ENCODE peak calls at places on chromosomes 16 and 17, in four cellular contexts. S, O, X and B are unnamed samples. For H3K4me1 and H3K36me3, the result is how much of the 10 kb centered on the place peaks cover.

GRCh38 chr16:64308721-64309120 is 813.1 kb downstream of the CDH11 start:
- DNase-seq in S (no peak), O (no peak), X (no peak), B (no peak)

GRCh38 chr16:27922433-27922832 is 141.1 kb downstream of the GSG1L start:
- DNase-seq in S (no peak), O (no peak), X (no peak), B (no peak)

GRCh38 chr17:48348352-48348751 is 81.7 kb downstream of the SKAP1 start:
- DNase-seq in S (no peak), O (no peak), X (no peak), B (no peak)

GRCh38 chr16:69195371-69196029 is 8.5 kb downstream of the SNTB2 start:
- DNase-seq in S (no peak), O (no peak), X (no peak), B (no peak)

GRCh38 chr17:4003501-4004421 is 39.5 kb upstream of the ATP2A3 start:
- DNase-seq in S (no peak), O (no peak), X (no peak), B (no peak)

GRCh38 chr16:88775825-88776224 is 9.2 kb downstream of the PIEZO1 start:
- DNase-seq in S (no peak), O (no peak), X (no peak), B (no peak)

GRCh38 chr17:54177606-54178308 is 355.0 kb downstream of the KIF2B start:
- DNase-seq in S (no peak), O (no peak), X (no peak), B (no peak)

GRCh38 chr16:88058136-88058535 is 106.9 kb downstream of the BANP start:
- DNase-seq in S (no peak), O (no peak), X (peak), B (no peak)

GRCh38 chr16:4556580-4556979 is 440 bp downstream of the C16orf96 start:
- DNase-seq in S (no peak), O (no peak), X (no peak), B (no peak)

GRCh38 chr17:2232244-2232638 is 71.3 kb downstream of the SMG6 start:
- DNase-seq in S (no peak), O (peak), X (no peak), B (no peak)

GRCh38 chr17:41711669-41712400 is at the start of gene GAST:
- DNase-seq in S (no peak), O (no peak), X (no peak), B (no peak)

GRCh38 chr17:69342896-69343644 is 16.1 kb upstream of the ABCA5 start:
- DNase-seq in S (no peak), O (no peak), X (no peak), B (no peak)

GRCh38 chr17:50102164-50102991 is 7.2 kb downstream of the PDK2 start:
- DNase-seq in S (no peak), O (no peak), X (no peak), B (no peak)

GRCh38 chr16:87303431-87303930 is 13.7 kb downstream of the C16orf95 start:
- DNase-seq in S (no peak), O (peak), X (no peak), B (no peak)

GRCh38 chr17:38560503-38561318 is 45.0 kb downstream of the SRCIN1 start:
- DNase-seq in S (no peak), O (peak), X (no peak), B (no peak)

GRCh38 chr17:9016941-9017552 is 4.3 kb upstream of the NTN1 start:
- DNase-seq in S (no peak), O (no peak), X (no peak), B (no peak)

GRCh38 chr16:47139561-47140185 is 4.1 kb downstream of the NETO2 start:
- DNase-seq in S (no peak), O (peak), X (no peak), B (no peak)

GRCh38 chr17:1200440-1200839 is 20.7 kb upstream of the ABR start:
- DNase-seq in S (no peak), O (no peak), X (no peak), B (no peak)

GRCh38 chr16:50202926-50203624 is 50.0 kb downstream of the TENT4B start:
- DNase-seq in S (no peak), O (peak), X (no peak), B (no peak)

GRCh38 chr17:12089809-12090384 is 69.2 kb downstream of the MAP2K4 start:
- DNase-seq in S (no peak), O (peak), X (no peak), B (no peak)

GRCh38 chr17:77959216-77959925 is 868 bp downstream of the TNRC6C start:
- DNase-seq in S (peak), O (peak), X (no peak), B (peak)

GRCh38 chr17:40480501-40481003 is 20.9 kb downstream of the TNS4 start:
- DNase-seq in S (no peak), O (no peak), X (no peak), B (peak)

GRCh38 chr16:86189934-86190333 is 291.0 kb downstream of the IRF8 start:
- DNase-seq in S (no peak), O (no peak), X (no peak), B (no peak)

GRCh38 chr16:86181526-86181925 is 282.6 kb downstream of the IRF8 start:
- DNase-seq in S (no peak), O (no peak), X (no peak), B (no peak)

GRCh38 chr16:86185089-86185488 is 286.1 kb downstream of the IRF8 start:
- DNase-seq in S (no peak), O (no peak), X (no peak), B (no peak)

GRCh38 chr16:86191663-86192062 is 292.7 kb downstream of the IRF8 start:
- DNase-seq in S (no peak), O (no peak), X (no peak), B (no peak)

DNA sequence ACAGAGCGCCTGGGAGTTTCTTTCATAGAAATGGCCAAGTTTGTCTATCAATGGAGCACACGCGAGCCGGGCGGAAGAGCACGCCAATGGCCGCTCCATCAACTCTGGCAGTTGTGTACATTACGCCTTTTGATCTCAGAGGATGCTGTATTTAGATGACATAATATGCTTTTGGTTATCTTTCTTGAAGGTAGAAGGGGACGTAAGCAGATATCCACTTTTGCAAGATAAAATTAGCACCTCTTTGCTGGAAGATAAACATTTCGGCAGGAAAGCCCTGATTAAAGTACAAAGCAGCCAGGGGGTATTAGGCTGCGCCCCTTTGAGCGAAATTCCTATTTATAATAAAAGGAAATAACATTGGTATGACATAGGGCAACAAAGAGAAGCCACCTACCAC is 287.4 kb downstream of the IRF8 start:
- DNase-seq in S (no peak), O (no peak), X (no peak), B (no peak)
- H3K4me1 ChIP-seq in S (under half), O (under half), X (under half), B (under half)

GRCh38 chr17:81159611-81160265 is 5.6 kb upstream of the PVALEF start:
- DNase-seq in S (no peak), O (no peak), X (no peak), B (no peak)
- H3K4me3 ChIP-seq in S (peak), O (no peak), X (no peak), B (no peak)

GRCh38 chr17:30174556-30174955 is 57.9 kb downstream of the NSRP1 start:
- DNase-seq in S (no peak), O (no peak), X (no peak), B (no peak)
- H3K36me3 ChIP-seq in S (under half), O (under half), X (half or more), B (under half)

DNA sequence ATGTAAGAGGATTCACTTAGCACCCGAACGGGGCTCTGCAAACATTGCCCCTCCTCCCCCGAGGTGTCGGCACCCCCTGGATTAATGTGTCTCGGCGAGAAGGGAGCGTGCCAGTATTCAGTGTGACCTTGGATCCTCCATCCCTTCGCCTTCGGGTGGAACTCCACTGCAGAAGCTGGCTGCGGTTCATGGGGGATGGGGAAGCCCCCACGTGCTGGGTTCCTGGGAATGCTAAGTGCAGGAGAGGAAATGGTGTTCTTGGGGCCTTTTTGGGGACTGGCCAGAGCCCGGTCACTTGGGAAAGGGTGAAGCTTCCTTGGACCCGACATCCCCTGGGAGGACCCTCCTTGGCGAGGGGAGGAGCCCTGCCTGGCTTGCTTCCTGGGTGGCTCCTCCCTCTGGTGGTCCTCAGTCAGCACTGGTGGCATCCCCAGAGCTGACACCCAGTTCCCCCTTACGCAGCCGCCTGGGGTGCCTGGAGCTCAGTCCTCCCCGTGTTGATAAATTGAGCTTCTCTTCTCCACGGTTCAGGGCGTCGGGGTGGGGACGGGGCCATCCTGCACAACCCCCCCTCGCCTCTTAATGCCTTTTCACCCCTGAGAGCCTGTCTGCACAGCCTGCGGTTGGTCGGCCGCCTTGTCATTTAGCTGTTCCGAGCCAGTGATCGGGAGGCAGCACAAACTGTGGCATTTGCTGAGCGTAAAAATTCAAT is 30.8 kb upstream of the GSE1 start:
- DNase-seq in S (no peak), O (no peak), X (no peak), B (no peak)
- H3K4me1 ChIP-seq in S (under half), O (under half), X (under half), B (under half)

GRCh38 chr17:18859256-18859655 is 1.3 kb downstream of the PRPSAP2 start:
- DNase-seq in S (no peak), O (peak), X (no peak), B (no peak)
- H3K4me3 ChIP-seq in S (no peak), O (no peak), X (peak), B (no peak)

DNA sequence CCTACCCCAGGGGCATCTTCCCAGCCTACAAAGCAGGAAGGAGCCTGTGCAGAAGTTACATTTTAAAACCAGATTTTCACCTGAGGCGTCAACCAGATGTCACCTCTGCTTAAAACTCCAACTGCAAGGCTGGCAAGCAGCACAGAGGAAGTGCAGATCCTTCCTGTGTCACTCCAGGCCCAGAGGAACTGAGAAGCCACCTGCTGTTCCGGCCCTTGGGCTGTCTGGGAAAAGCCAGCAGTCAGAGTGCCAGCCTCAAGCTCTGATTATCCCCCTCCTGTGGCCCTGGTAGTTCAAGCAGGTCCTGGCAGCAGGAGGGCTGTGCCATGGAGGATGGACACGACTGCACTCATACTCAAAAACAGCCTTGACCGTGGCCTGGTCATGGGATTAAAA is 10.2 kb downstream of the POLR2C start:
- DNase-seq in S (no peak), O (no peak), X (no peak), B (no peak)
- H3K36me3 ChIP-seq in S (under half), O (half or more), X (half or more), B (half or more)